ENCODE peak calls at places on chromosome 13, in nine cellular contexts. O is transverse colon, M is stomach, D is uterus, K is IMR-90, R is body of pancreas, I is thyroid gland, H is heart left ventricle, C is testis. W is an unnamed sample.

GRCh38 chr13:44734204-44734707 is 158.1 kb upstream of the TSC22D1 start:
- DNase-seq in O (no peak), M (peak; percentile 91), D (no peak), K (peak; percentile 34), R (peak; percentile 58), I (peak; percentile 30), H (peak; percentile 62), C (no peak), W (peak; percentile 85)

GRCh38 chr13:60922526-60923231 is 493.0 kb downstream of the PCDH20 start:
- DNase-seq in O (no peak), M (no peak), D (no peak), K (no peak), R (no peak), I (no peak), H (no peak), C (no peak), W (no peak)

GRCh38 chr13:97921146-97921776 is 32.2 kb upstream of the IPO5 start:
- DNase-seq in O (no peak), M (no peak), D (no peak), K (peak; percentile 12), R (no peak), I (no peak), H (no peak), C (peak; percentile 26), W (no peak)

GRCh38 chr13:66657165-66657895 is 572.8 kb downstream of the PCDH9 start:
- DNase-seq in O (no peak), M (peak; percentile 80), D (peak; percentile 37), K (peak; percentile 98), R (peak; percentile 55), I (peak; percentile 84), H (peak; percentile 23), C (peak; percentile 73), W (peak; percentile 60)

GRCh38 chr13:46753137-46753536 is 43.8 kb downstream of the ESD start:
- DNase-seq in O (no peak), M (no peak), D (no peak), K (no peak), R (no peak), I (no peak), H (no peak), C (no peak), W (no peak)

GRCh38 chr13:40476175-40476958 is 190.1 kb downstream of the FOXO1 start:
- DNase-seq in O (no peak), M (no peak), D (no peak), K (no peak), R (no peak), I (no peak), H (no peak), C (no peak), W (no peak)

GRCh38 chr13:65966991-65967451 is 1263.1 kb downstream of the PCDH9 start:
- DNase-seq in O (no peak), M (no peak), D (no peak), K (peak; percentile 45), R (no peak), I (no peak), H (no peak), C (peak; percentile 46), W (no peak)

GRCh38 chr13:51262501-51263211 is 40.5 kb downstream of the FAM124A start:
- DNase-seq in O (no peak), M (no peak), D (no peak), K (no peak), R (no peak), I (no peak), H (no peak), C (no peak), W (no peak)

GRCh38 chr13:46648166-46648607 is 95.2 kb downstream of the LRCH1 start:
- DNase-seq in O (peak; percentile 64), M (peak; percentile 66), D (no peak), K (peak; percentile 60), R (peak; percentile 49), I (peak; percentile 15), H (no peak), C (no peak), W (no peak)

GRCh38 chr13:59680429-59681024 is 483.2 kb downstream of the DIAPH3 start:
- DNase-seq in O (no peak), M (no peak), D (no peak), K (peak; percentile 33), R (no peak), I (no peak), H (no peak), C (no peak), W (no peak)

GRCh38 chr13:37608750-37609339 is 10.3 kb upstream of the POSTN start:
- DNase-seq in O (no peak), M (no peak), D (no peak), K (no peak), R (no peak), I (no peak), H (no peak), C (no peak), W (no peak)

GRCh38 chr13:48110930-48111721 is 16.2 kb upstream of the MED4 start:
- DNase-seq in O (no peak), M (no peak), D (no peak), K (no peak), R (no peak), I (no peak), H (peak; percentile 78), C (peak; percentile 93), W (no peak)

GRCh38 chr13:94462670-94463069 is 16.8 kb downstream of the DCT start:
- DNase-seq in O (no peak), M (no peak), D (no peak), K (no peak), R (no peak), I (no peak), H (no peak), C (no peak), W (no peak)

DNA sequence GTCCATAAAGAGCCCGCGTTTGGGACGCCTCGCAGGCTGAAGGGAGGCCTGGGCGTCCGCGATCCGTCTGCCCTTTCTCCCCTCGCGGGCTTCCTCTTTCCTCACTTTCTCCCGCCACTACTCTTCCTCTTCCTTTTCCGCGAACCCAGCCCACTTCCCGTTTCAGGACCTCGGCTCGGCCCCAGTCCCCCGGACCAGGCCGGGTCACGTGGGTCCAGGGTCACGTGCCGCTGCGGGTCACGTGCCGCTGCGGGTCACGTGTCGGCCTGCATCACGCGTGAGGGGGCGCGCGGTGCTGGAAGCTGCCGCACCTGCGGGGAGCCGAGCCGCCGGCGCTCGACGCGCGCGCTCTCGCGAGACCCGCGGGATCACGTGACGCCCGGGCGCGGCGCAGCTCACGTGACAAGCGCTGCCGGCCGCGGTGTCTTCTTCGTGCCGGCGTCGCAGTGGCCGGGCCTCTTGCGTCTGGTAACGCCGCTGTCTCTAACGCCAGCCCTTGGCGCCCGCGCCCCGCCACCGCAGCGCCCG is at the start of gene LAMP1:
- DNase-seq in O (peak; percentile 98), M (peak; percentile 99), D (peak; percentile 97), K (peak; percentile 97), R (peak; percentile 99), I (peak; percentile 96), H (peak; percentile 99), C (peak; percentile 96), W (peak; percentile 94)
- TF ChIP-seq POLR2A in O (peak; percentile 66), M (no peak), D (peak; percentile 27), K (peak; percentile 74), R (peak; percentile 76), I (peak; percentile 68), H (no peak), C (peak; percentile 37), W (peak; percentile 56)

GRCh38 chr13:106537521-106537920 is 2.1 kb upstream of the EFNB2 start:
- DNase-seq in O (no peak), M (no peak), D (no peak), K (no peak), R (no peak), I (no peak), H (no peak), C (no peak), W (no peak)
- H3K27ac ChIP-seq in O (no peak overlapping the region), M (no peak overlapping the region), D (no peak overlapping the region), K (no peak overlapping the region), R (no peak overlapping the region), I (no peak overlapping the region), H (no peak overlapping the region), C (no peak overlapping the region), W (no peak overlapping the region)

GRCh38 chr13:19957320-19958118 is 1.0 kb upstream of the ZMYM2 start:
- DNase-seq in O (peak; percentile 82), M (peak; percentile 78), D (peak; percentile 84), K (peak; percentile 18), R (peak; percentile 70), I (peak; percentile 74), H (peak; percentile 76), C (peak; percentile 94), W (peak; percentile 78)
- TF ChIP-seq POLR2A in O (peak; percentile 44), M (no peak), D (no peak), K (no peak), R (peak; percentile 46), I (peak; percentile 52), H (no peak), C (no peak), W (peak; percentile 34)

GRCh38 chr13:57632276-57633140 is 964 bp downstream of the PCDH17 start:
- DNase-seq in O (no peak), M (no peak), D (no peak), K (no peak), R (peak; percentile 21), I (peak; percentile 3), H (peak; percentile 11), C (peak; percentile 31), W (no peak)
- H3K27ac ChIP-seq in O (peak overlapping the region; percentile 32), M (peak overlapping the region; percentile 68), D (peak overlapping the region; percentile 7), K (no peak overlapping the region), R (peak overlapping the region; percentile 80), I (peak overlapping the region; percentile 51), H (peak overlapping the region; percentile 77), C (no peak overlapping the region), W (no peak overlapping the region)

GRCh38 chr13:72726721-72727416 is 560 bp downstream of the MZT1 start:
- DNase-seq in O (peak; percentile 63), M (peak; percentile 29), D (no peak), K (no peak), R (peak; percentile 45), I (peak; percentile 50), H (peak; percentile 16), C (peak; percentile 44), W (no peak)

GRCh38 chr13:72728290-72728605 is 525 bp downstream of the BORA start:
- DNase-seq in O (no peak), M (no peak), D (no peak), K (no peak), R (no peak), I (no peak), H (no peak), C (no peak), W (no peak)

DNA sequence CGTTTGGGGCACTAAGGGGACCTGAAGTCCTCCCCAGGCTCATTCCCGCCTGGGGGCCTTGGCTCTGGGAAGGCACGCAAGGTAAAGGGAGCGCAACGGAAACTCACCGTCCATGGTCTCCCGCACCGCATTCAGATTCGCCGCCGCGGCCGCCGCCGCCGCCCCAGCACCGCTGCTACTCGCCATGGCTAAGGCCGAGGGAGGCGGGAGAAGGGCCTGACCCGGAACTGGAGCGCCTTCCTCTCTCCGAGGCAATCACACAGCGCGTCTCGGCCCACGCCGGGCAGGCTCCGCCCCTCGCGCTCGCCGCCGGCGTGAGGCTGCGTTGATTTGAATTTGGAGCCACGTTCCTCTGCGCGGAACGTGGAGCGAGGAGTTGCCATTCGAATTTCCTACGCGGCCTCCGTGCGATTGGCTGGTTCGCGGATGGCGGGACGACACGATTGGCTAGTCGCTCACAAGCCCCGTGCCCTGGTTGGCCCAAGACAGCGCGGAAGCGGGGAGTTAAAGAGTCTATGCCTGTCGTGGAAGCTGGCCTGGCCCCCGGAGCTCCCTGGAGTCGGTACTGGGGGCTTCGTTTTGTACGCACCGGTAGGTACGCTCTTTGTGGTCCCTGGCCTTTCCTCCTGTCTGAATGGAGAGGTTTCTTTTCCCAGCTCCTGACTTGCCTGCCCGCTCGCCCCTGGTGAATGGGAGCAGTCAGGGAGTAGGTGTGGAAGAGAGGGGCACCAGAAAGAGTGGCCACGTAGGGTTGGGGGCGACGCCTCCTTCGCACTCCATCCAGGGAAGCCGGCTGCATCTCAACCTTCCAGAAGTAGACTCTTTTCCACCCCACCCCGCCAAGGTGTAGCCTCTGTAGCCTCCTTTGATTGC is at the start of the genes BORA and MZT1:
- DNase-seq in O (peak; percentile 97), M (peak; percentile 95), D (peak; percentile 90), K (peak; percentile 98), R (peak; percentile 96), I (peak; percentile 94), H (peak; percentile 94), C (peak; percentile 96), W (peak; percentile 93)
- TF ChIP-seq POLR2A in O (peak; percentile 45), M (no peak), D (no peak), K (no peak), R (peak; percentile 65), I (peak; percentile 62), H (no peak), C (no peak), W (peak; percentile 50)

W was measured in prostate gland.